ENCODE peak calls at places on chromosomes 13 and 19, in nine cellular contexts. Y, N, F, H, K, L, R, I and J are unnamed samples.

GRCh38 chr19:38741670-38742069 is 2.6 kb downstream of the CAPN12 start:
- DNase-seq in Y (no peak), N (no peak), F (no peak), H (no peak), K (no peak), L (no peak), R (no peak), I (no peak), J (no peak)

GRCh38 chr13:112213467-112214245 is 146.7 kb downstream of the SOX1 start:
- DNase-seq in Y (no peak), N (no peak), F (no peak), H (no peak), K (no peak), L (no peak), R (no peak), I (no peak), J (no peak)

GRCh38 chr19:39078436-39079200 is 5.5 kb upstream of the ACP7 start:
- DNase-seq in Y (no peak), N (peak; percentile 98), F (no peak), H (peak; percentile 96), K (peak; percentile 55), L (no peak), R (no peak), I (no peak), J (no peak)

GRCh38 chr13:113182046-113182445 is 23.6 kb downstream of the PROZ start:
- DNase-seq in Y (no peak), N (no peak), F (no peak), H (no peak), K (no peak), L (no peak), R (no peak), I (no peak), J (no peak)

GRCh38 chr19:57056972-57057371 is 62.8 kb upstream of the USP29 start:
- DNase-seq in Y (no peak), N (no peak), F (no peak), H (no peak), K (no peak), L (no peak), R (no peak), I (no peak), J (no peak)

GRCh38 chr19:33408116-33408515 is 34.6 kb downstream of the CEBPG start:
- DNase-seq in Y (no peak), N (no peak), F (no peak), H (no peak), K (no peak), L (no peak), R (no peak), I (no peak), J (no peak)

GRCh38 chr13:58313219-58313618 is 681.7 kb downstream of the PCDH17 start:
- DNase-seq in Y (no peak), N (no peak), F (no peak), H (no peak), K (no peak), L (no peak), R (no peak), I (no peak), J (no peak)

GRCh38 chr19:11860721-11861120 is 12.2 kb downstream of the ZNF439 start:
- DNase-seq in Y (no peak), N (no peak), F (no peak), H (no peak), K (no peak), L (no peak), R (no peak), I (no peak), J (no peak)

GRCh38 chr19:17616961-17617806 is 61.7 kb downstream of the COLGALT1 start:
- DNase-seq in Y (no peak), N (peak; percentile 7), F (no peak), H (peak; percentile 23), K (no peak), L (no peak), R (no peak), I (peak; percentile 66), J (no peak)

GRCh38 chr13:25869941-25870340 is 181.9 kb downstream of the SHISA2 start:
- DNase-seq in Y (no peak), N (no peak), F (no peak), H (no peak), K (no peak), L (no peak), R (no peak), I (no peak), J (no peak)

GRCh38 chr13:24931450-24932217 is 164.3 kb upstream of the PABPC3 start:
- DNase-seq in Y (no peak), N (no peak), F (no peak), H (no peak), K (no peak), L (no peak), R (no peak), I (peak; percentile 65), J (no peak)

GRCh38 chr13:93984070-93984469 is 495.4 kb downstream of the DCT start:
- DNase-seq in Y (no peak), N (no peak), F (no peak), H (no peak), K (no peak), L (no peak), R (no peak), I (no peak), J (no peak)

GRCh38 chr19:2695288-2695866 is 7.1 kb downstream of the GNG7 start:
- DNase-seq in Y (no peak), N (no peak), F (no peak), H (no peak), K (peak; percentile 32), L (peak; percentile 92), R (no peak), I (no peak), J (no peak)

GRCh38 chr19:55099557-55100506 is 17.6 kb downstream of the PPP1R12C start:
- DNase-seq in Y (no peak), N (no peak), F (no peak), H (no peak), K (no peak), L (no peak), R (no peak), I (peak; percentile 46), J (no peak)
- TF ChIP-seq CTCF in Y (no peak), N (no peak), F (peak; percentile 16), H (peak; percentile 20), K (peak; percentile 30), L (no peak), R (no peak), I (peak; percentile 46), J (no peak)

GRCh38 chr19:13761423-13761822 is 2.9 kb upstream of the MRI1 start:
- DNase-seq in Y (no peak), N (no peak), F (no peak), H (no peak), K (no peak), L (no peak), R (no peak), I (no peak), J (no peak)
- TF ChIP-seq CTCF in Y (no peak), N (no peak), F (no peak), H (no peak), K (no peak), L (no peak), R (no peak), I (no peak), J (no peak)

GRCh38 chr19:47037766-47038165 is 10.7 kb downstream of the TMEM160 start:
- DNase-seq in Y (no peak), N (no peak), F (no peak), H (no peak), K (no peak), L (no peak), R (no peak), I (no peak), J (no peak)

GRCh38 chr19:47036233-47036651 is 12.2 kb downstream of the TMEM160 start:
- DNase-seq in Y (no peak), N (no peak), F (no peak), H (peak; percentile 22), K (no peak), L (no peak), R (no peak), I (peak; percentile 42), J (no peak)

GRCh38 chr19:47044946-47045866 is 3.2 kb downstream of the TMEM160 start:
- DNase-seq in Y (no peak), N (no peak), F (no peak), H (no peak), K (no peak), L (no peak), R (no peak), I (no peak), J (no peak)

GRCh38 chr19:47039239-47039874 is 9.1 kb downstream of the TMEM160 start:
- DNase-seq in Y (no peak), N (no peak), F (no peak), H (no peak), K (no peak), L (no peak), R (no peak), I (no peak), J (no peak)

GRCh38 chr19:47040869-47041268 is 7.6 kb downstream of the TMEM160 start:
- DNase-seq in Y (no peak), N (no peak), F (no peak), H (no peak), K (no peak), L (no peak), R (no peak), I (no peak), J (no peak)
- TF ChIP-seq CTCF in Y (no peak), N (no peak), F (no peak), H (no peak), K (no peak), L (no peak), R (no peak), I (no peak), J (no peak)

GRCh38 chr19:4200940-4201542 is 18.6 kb downstream of the ANKRD24 start:
- DNase-seq in Y (no peak), N (no peak), F (no peak), H (no peak), K (no peak), L (no peak), R (no peak), I (no peak), J (no peak)

GRCh38 chr19:4210166-4210731 is 19.1 kb upstream of the EBI3 start:
- DNase-seq in Y (no peak), N (no peak), F (no peak), H (no peak), K (no peak), L (no peak), R (no peak), I (no peak), J (no peak)

GRCh38 chr19:4208385-4209094 is 20.8 kb upstream of the EBI3 start:
- DNase-seq in Y (no peak), N (no peak), F (no peak), H (peak; percentile 37), K (no peak), L (no peak), R (no peak), I (peak; percentile 54), J (no peak)

GRCh38 chr19:4201798-4202197 is 19.3 kb downstream of the ANKRD24 start:
- DNase-seq in Y (no peak), N (no peak), F (no peak), H (no peak), K (no peak), L (no peak), R (no peak), I (no peak), J (no peak)

DNA sequence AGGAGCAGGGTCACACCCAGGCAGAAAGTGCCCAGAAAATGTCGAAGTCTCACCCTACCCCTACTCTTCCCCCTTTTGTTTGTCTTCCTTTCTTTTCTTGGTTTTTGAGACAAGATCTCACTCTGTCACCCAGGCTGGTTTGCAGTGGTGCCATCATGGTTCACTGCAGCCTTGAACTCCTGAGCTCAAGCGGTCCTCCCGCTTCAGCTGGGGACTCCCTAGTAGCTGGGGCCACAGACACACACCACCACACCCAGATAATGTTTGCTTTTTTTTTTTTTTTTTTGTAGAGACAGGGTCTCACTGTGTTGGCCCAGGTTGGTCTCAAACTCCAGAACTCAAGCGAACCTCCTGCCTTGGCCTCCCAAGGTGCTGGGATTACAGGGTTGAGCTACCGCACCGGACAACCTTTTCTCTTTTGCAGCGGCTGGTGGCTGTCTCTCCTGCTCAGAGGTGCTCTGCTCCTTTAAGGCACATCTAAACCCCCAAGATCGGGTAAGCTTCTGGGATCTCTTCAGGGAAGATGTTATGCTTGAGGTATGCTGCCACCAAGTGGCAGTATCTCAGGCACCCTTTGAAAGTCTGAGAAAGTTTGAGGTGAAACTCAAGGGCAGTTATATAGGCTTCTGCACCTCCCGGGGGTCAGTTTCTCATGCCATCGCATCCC is 22.4 kb upstream of the EBI3 start:
- DNase-seq in Y (no peak), N (no peak), F (no peak), H (peak; percentile 28), K (no peak), L (no peak), R (no peak), I (no peak), J (no peak)
- TF ChIP-seq CTCF in Y (no peak), N (peak; percentile 18), F (no peak), H (peak; percentile 17), K (peak; percentile 48), L (peak; percentile 10), R (no peak), I (peak; percentile 21), J (no peak)